ENCODE peak calls at places on chromosomes 7 and 10, in eight cellular contexts. One of them, this sample, is unnamed.

GRCh38 chr10:93875032-93875358 is 18.8 kb upstream of the SLC35G1 start:
- DNase-seq in astrocyte: peak
- DNase-seq in pancreas: no peak
- DNase-seq in upper lobe of left lung: no peak
- DNase-seq in fibroblast of lung: peak
- DNase-seq in kidney: no peak
- DNase-seq in suprapubic skin: no peak
- DNase-seq in sigmoid colon: no peak
- DNase-seq in this sample: no peak

GRCh38 chr7:82029236-82029635 is 259.4 kb upstream of the HGF start:
- DNase-seq in astrocyte: peak
- DNase-seq in pancreas: no peak
- DNase-seq in upper lobe of left lung: no peak
- DNase-seq in fibroblast of lung: peak
- DNase-seq in kidney: no peak
- DNase-seq in suprapubic skin: no peak
- DNase-seq in sigmoid colon: no peak
- DNase-seq in this sample: no peak

GRCh38 chr10:114499630-114500190 is 95.4 kb upstream of the AFAP1L2 start:
- DNase-seq in astrocyte: no peak
- DNase-seq in pancreas: no peak
- DNase-seq in upper lobe of left lung: no peak
- DNase-seq in fibroblast of lung: no peak
- DNase-seq in kidney: no peak
- DNase-seq in suprapubic skin: no peak
- DNase-seq in sigmoid colon: no peak
- DNase-seq in this sample: peak

GRCh38 chr7:130275826-130276291 is 9.2 kb downstream of the CPA2 start:
- DNase-seq in astrocyte: peak
- DNase-seq in pancreas: no peak
- DNase-seq in upper lobe of left lung: no peak
- DNase-seq in fibroblast of lung: peak
- DNase-seq in kidney: no peak
- DNase-seq in suprapubic skin: no peak
- DNase-seq in sigmoid colon: no peak
- DNase-seq in this sample: peak

GRCh38 chr10:79380125-79380917 is 33.1 kb downstream of the PPIF start:
- DNase-seq in astrocyte: no peak
- DNase-seq in pancreas: peak
- DNase-seq in upper lobe of left lung: no peak
- DNase-seq in fibroblast of lung: no peak
- DNase-seq in kidney: peak
- DNase-seq in suprapubic skin: no peak
- DNase-seq in sigmoid colon: peak
- DNase-seq in this sample: peak

GRCh38 chr10:22648547-22648961 is 65.8 kb downstream of the PIP4K2A start:
- DNase-seq in astrocyte: peak
- DNase-seq in pancreas: no peak
- DNase-seq in upper lobe of left lung: no peak
- DNase-seq in fibroblast of lung: peak
- DNase-seq in kidney: no peak
- DNase-seq in suprapubic skin: no peak
- DNase-seq in sigmoid colon: no peak
- DNase-seq in this sample: peak

GRCh38 chr10:84039957-84040356 is 99.4 kb upstream of the GHITM start:
- DNase-seq in astrocyte: no peak
- DNase-seq in pancreas: no peak
- DNase-seq in upper lobe of left lung: no peak
- DNase-seq in fibroblast of lung: no peak
- DNase-seq in kidney: no peak
- DNase-seq in suprapubic skin: no peak
- DNase-seq in sigmoid colon: no peak
- DNase-seq in this sample: no peak

GRCh38 chr7:142969183-142969582 is 7.0 kb upstream of the KEL start:
- DNase-seq in astrocyte: no peak
- DNase-seq in pancreas: no peak
- DNase-seq in upper lobe of left lung: no peak
- DNase-seq in fibroblast of lung: no peak
- DNase-seq in kidney: no peak
- DNase-seq in suprapubic skin: no peak
- DNase-seq in sigmoid colon: no peak
- DNase-seq in this sample: no peak

GRCh38 chr7:106177738-106178592 is 65.9 kb upstream of the SYPL1 start:
- DNase-seq in astrocyte: no peak
- DNase-seq in pancreas: no peak
- DNase-seq in upper lobe of left lung: no peak
- DNase-seq in fibroblast of lung: no peak
- DNase-seq in kidney: no peak
- DNase-seq in suprapubic skin: no peak
- DNase-seq in sigmoid colon: no peak
- DNase-seq in this sample: no peak

GRCh38 chr7:36261019-36261754 is 108.1 kb downstream of the EEPD1 start:
- DNase-seq in astrocyte: peak
- DNase-seq in pancreas: no peak
- DNase-seq in upper lobe of left lung: no peak
- DNase-seq in fibroblast of lung: peak
- DNase-seq in kidney: no peak
- DNase-seq in suprapubic skin: no peak
- DNase-seq in sigmoid colon: no peak
- DNase-seq in this sample: no peak

GRCh38 chr10:5937016-5937415 is 40.3 kb downstream of the IL15RA start:
- DNase-seq in astrocyte: no peak
- DNase-seq in pancreas: no peak
- DNase-seq in upper lobe of left lung: peak
- DNase-seq in fibroblast of lung: no peak
- DNase-seq in kidney: no peak
- DNase-seq in suprapubic skin: no peak
- DNase-seq in sigmoid colon: no peak
- DNase-seq in this sample: no peak

GRCh38 chr7:146053492-146053891 is 63.1 kb upstream of the CNTNAP2 start:
- DNase-seq in astrocyte: no peak
- DNase-seq in pancreas: no peak
- DNase-seq in upper lobe of left lung: no peak
- DNase-seq in fibroblast of lung: no peak
- DNase-seq in kidney: no peak
- DNase-seq in suprapubic skin: no peak
- DNase-seq in sigmoid colon: no peak
- DNase-seq in this sample: peak

GRCh38 chr7:66167773-66168367 is 37.3 kb upstream of the TPST1 start:
- DNase-seq in astrocyte: peak
- DNase-seq in pancreas: no peak
- DNase-seq in upper lobe of left lung: no peak
- DNase-seq in fibroblast of lung: peak
- DNase-seq in kidney: no peak
- DNase-seq in suprapubic skin: no peak
- DNase-seq in sigmoid colon: no peak
- DNase-seq in this sample: peak

GRCh38 chr10:120336910-120337540 is 120.0 kb upstream of the PLPP4 start:
- DNase-seq in astrocyte: peak
- DNase-seq in pancreas: peak
- DNase-seq in upper lobe of left lung: no peak
- DNase-seq in fibroblast of lung: peak
- DNase-seq in kidney: no peak
- DNase-seq in suprapubic skin: no peak
- DNase-seq in sigmoid colon: no peak
- DNase-seq in this sample: peak

GRCh38 chr7:122626785-122627184 is 72.1 kb downstream of the RNF133 start:
- DNase-seq in astrocyte: no peak
- DNase-seq in pancreas: no peak
- DNase-seq in upper lobe of left lung: no peak
- DNase-seq in fibroblast of lung: no peak
- DNase-seq in kidney: no peak
- DNase-seq in suprapubic skin: no peak
- DNase-seq in sigmoid colon: no peak
- DNase-seq in this sample: no peak

GRCh38 chr7:111855161-111855841 is 293.0 kb upstream of the IMMP2L start:
- DNase-seq in astrocyte: peak
- DNase-seq in pancreas: no peak
- DNase-seq in upper lobe of left lung: no peak
- DNase-seq in fibroblast of lung: peak
- DNase-seq in kidney: no peak
- DNase-seq in suprapubic skin: no peak
- DNase-seq in sigmoid colon: no peak
- DNase-seq in this sample: peak

GRCh38 chr10:93406367-93407145 is 75.6 kb downstream of the MYOF start:
- DNase-seq in astrocyte: peak
- DNase-seq in pancreas: no peak
- DNase-seq in upper lobe of left lung: no peak
- DNase-seq in fibroblast of lung: peak
- DNase-seq in kidney: no peak
- DNase-seq in suprapubic skin: no peak
- DNase-seq in sigmoid colon: no peak
- DNase-seq in this sample: peak

GRCh38 chr10:75772153-75772887 is 340.9 kb downstream of the LRMDA start:
- DNase-seq in astrocyte: no peak
- DNase-seq in pancreas: no peak
- DNase-seq in upper lobe of left lung: no peak
- DNase-seq in fibroblast of lung: no peak
- DNase-seq in kidney: no peak
- DNase-seq in suprapubic skin: no peak
- DNase-seq in sigmoid colon: no peak
- DNase-seq in this sample: no peak
- H3K4me3 ChIP-seq in astrocyte: no peak
- H3K4me3 ChIP-seq in pancreas: no peak
- H3K4me3 ChIP-seq in upper lobe of left lung: peak
- H3K4me3 ChIP-seq in fibroblast of lung: peak
- H3K4me3 ChIP-seq in kidney: peak
- H3K4me3 ChIP-seq in suprapubic skin: peak
- H3K4me3 ChIP-seq in sigmoid colon: peak
- H3K4me3 ChIP-seq in this sample: peak

GRCh38 chr7:47085491-47086275 is 496.2 kb downstream of the TNS3 start:
- DNase-seq in astrocyte: no peak
- DNase-seq in pancreas: no peak
- DNase-seq in upper lobe of left lung: no peak
- DNase-seq in fibroblast of lung: peak
- DNase-seq in kidney: no peak
- DNase-seq in suprapubic skin: no peak
- DNase-seq in sigmoid colon: no peak
- DNase-seq in this sample: no peak

GRCh38 chr7:47088329-47089067 is 493.4 kb downstream of the TNS3 start:
- DNase-seq in astrocyte: peak
- DNase-seq in pancreas: no peak
- DNase-seq in upper lobe of left lung: peak
- DNase-seq in fibroblast of lung: peak
- DNase-seq in kidney: peak
- DNase-seq in suprapubic skin: peak
- DNase-seq in sigmoid colon: peak
- DNase-seq in this sample: peak

GRCh38 chr7:47087866-47088265 is 494.0 kb downstream of the TNS3 start:
- DNase-seq in astrocyte: peak
- DNase-seq in pancreas: no peak
- DNase-seq in upper lobe of left lung: no peak
- DNase-seq in fibroblast of lung: peak
- DNase-seq in kidney: no peak
- DNase-seq in suprapubic skin: no peak
- DNase-seq in sigmoid colon: no peak
- DNase-seq in this sample: peak

GRCh38 chr7:47080816-47081215 is 501.1 kb downstream of the TNS3 start:
- DNase-seq in astrocyte: peak
- DNase-seq in pancreas: no peak
- DNase-seq in upper lobe of left lung: no peak
- DNase-seq in fibroblast of lung: peak
- DNase-seq in kidney: no peak
- DNase-seq in suprapubic skin: no peak
- DNase-seq in sigmoid colon: no peak
- DNase-seq in this sample: no peak

DNA sequence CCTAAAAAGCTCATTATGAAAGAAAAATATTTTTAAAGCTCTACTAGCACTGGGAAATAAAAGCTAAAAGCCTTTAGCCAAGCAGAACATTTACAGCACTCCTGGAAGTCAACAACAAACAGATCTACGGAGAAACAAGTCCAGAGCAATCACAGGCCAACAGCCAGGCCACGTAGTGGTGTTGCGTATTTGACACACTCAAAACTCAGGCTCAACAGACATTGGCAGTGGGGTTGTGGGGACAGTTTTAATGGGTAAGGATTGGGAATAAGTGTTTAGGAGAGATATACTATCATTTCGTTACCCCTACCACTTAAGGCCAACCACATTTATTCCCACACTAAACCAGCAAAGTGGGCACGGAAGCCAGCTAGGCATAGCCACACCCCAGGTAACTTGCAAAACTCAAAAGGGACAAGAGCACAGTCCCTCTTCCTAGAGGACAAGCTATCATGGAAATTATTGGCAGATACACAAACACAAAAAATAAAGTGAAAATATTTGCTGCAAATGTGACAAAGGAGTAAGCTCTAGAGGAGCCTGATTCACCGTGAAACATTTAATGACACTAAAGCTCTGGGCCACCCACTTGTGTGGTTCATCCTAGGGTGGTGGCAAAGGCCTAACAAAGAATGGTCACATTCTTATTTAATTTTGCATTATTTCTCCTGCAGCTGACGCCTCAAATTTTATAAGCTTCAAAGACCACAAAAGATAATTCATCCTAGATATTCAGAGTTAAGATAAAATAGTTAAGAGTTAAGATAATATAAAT is 498.2 kb downstream of the TNS3 start:
- DNase-seq in astrocyte: no peak
- DNase-seq in pancreas: no peak
- DNase-seq in upper lobe of left lung: no peak
- DNase-seq in fibroblast of lung: no peak
- DNase-seq in kidney: no peak
- DNase-seq in suprapubic skin: no peak
- DNase-seq in sigmoid colon: no peak
- DNase-seq in this sample: no peak
- TF ChIP-seq CTCF in astrocyte: no peak
- TF ChIP-seq CTCF in pancreas: no peak
- TF ChIP-seq CTCF in upper lobe of left lung: no peak
- TF ChIP-seq CTCF in fibroblast of lung: no peak
- TF ChIP-seq CTCF in kidney: no peak
- TF ChIP-seq CTCF in suprapubic skin: no peak
- TF ChIP-seq CTCF in sigmoid colon: no peak
- TF ChIP-seq CTCF in this sample: no peak

GRCh38 chr10:122234416-122234815 is 36.7 kb upstream of the BTBD16 start:
- DNase-seq in astrocyte: no peak
- DNase-seq in pancreas: no peak
- DNase-seq in upper lobe of left lung: no peak
- DNase-seq in fibroblast of lung: no peak
- DNase-seq in kidney: no peak
- DNase-seq in suprapubic skin: no peak
- DNase-seq in sigmoid colon: no peak
- DNase-seq in this sample: no peak
- H3K4me3 ChIP-seq in astrocyte: no peak
- H3K4me3 ChIP-seq in pancreas: no peak
- H3K4me3 ChIP-seq in upper lobe of left lung: no peak
- H3K4me3 ChIP-seq in fibroblast of lung: no peak
- H3K4me3 ChIP-seq in kidney: no peak
- H3K4me3 ChIP-seq in suprapubic skin: no peak
- H3K4me3 ChIP-seq in sigmoid colon: no peak
- H3K4me3 ChIP-seq in this sample: no peak

DNA sequence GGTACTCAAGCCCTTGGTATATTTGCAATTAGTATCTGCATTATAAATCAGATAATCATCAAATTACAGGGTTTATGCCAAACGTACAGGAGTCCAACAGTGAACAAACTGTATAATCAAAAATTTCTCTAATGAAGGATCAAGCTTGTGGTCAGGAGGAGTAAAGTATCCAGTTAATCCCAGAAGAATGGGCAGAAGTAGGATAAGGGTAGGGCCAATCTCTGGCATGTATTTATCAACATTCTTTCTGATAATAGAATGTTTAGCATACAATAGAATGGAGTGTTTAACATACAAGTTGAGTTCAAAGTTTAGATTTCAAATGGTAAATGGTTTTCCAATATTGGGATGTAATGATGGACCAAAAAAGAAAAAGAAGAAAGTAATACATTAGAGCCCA is 103.0 kb downstream of the CALD1 start:
- DNase-seq in astrocyte: no peak
- DNase-seq in pancreas: no peak
- DNase-seq in upper lobe of left lung: no peak
- DNase-seq in fibroblast of lung: no peak
- DNase-seq in kidney: no peak
- DNase-seq in suprapubic skin: no peak
- DNase-seq in sigmoid colon: no peak
- DNase-seq in this sample: no peak
- TF ChIP-seq CTCF in astrocyte: no peak
- TF ChIP-seq CTCF in pancreas: no peak
- TF ChIP-seq CTCF in upper lobe of left lung: no peak
- TF ChIP-seq CTCF in fibroblast of lung: no peak
- TF ChIP-seq CTCF in kidney: no peak
- TF ChIP-seq CTCF in suprapubic skin: no peak
- TF ChIP-seq CTCF in sigmoid colon: no peak
- TF ChIP-seq CTCF in this sample: no peak

This sample was measured in epithelial cell of esophagus.